ENCODE peak calls at places on chromosomes 1 and 21, in eight cellular contexts. D is stimulated activated naive B cell treated with anti-CD40 and anti-IgM and Interleukin-4, amounts not matched to agents 10 μg/mL and 1 μg/mL and 100 μg/mL, for 72 hours; X is heart left ventricle; U is stimulated activated CD8-positive, alpha-beta memory T cell treated with anti-CD3 and anti-CD28 coated beads, Interleukin-15, amount 100 ng/mL, for 24 hours; V is activated T-cell treated with anti-CD3 and anti-CD28 coated beads, Interleukin-2, amount 50 U/mL, for 72 hours; N is NCI-H345; I is hypothalamus; J is substantia nigra. O is an unnamed sample.
A peak's percentile ranks its signal among the peaks of the same experiment; 100 is the strongest.

GRCh38 chr1:44670751-44671640 is 3.3 kb downstream of the TMEM53 start:
- DNase-seq in I (no peak), U (no peak), V (no peak), D (no peak), J (no peak), N (no peak), X (no peak), O (no peak)

GRCh38 chr1:154773551-154773950 is 96.5 kb downstream of the KCNN3 start:
- DNase-seq in V (no peak), N (no peak), D (no peak), X (no peak), I (no peak), J (no peak), U (no peak), O (no peak)

GRCh38 chr1:202861420-202862121 is 27.4 kb downstream of the RABIF start:
- DNase-seq in J (peak; percentile 78), D (peak; percentile 69), N (peak; percentile 95), I (peak; percentile 22), X (peak; percentile 95), V (peak; percentile 69), U (peak; percentile 8), O (peak; percentile 61)

GRCh38 chr1:94276900-94277581 is 39.7 kb upstream of the ARHGAP29 start:
- DNase-seq in I (no peak), V (no peak), J (no peak), D (no peak), U (no peak), X (no peak), N (no peak), O (no peak)

GRCh38 chr1:160400284-160400645 is at the start of gene VANGL2:
- DNase-seq in U (peak; percentile 21), N (peak; percentile 71), D (peak; percentile 29), J (peak; percentile 58), X (peak; percentile 76), I (no peak), V (peak; percentile 65), O (peak; percentile 33)

GRCh38 chr1:23867542-23867952 is 543 bp downstream of the FUCA1 start:
- DNase-seq in D (no peak), N (no peak), U (peak; percentile 5), V (no peak), J (no peak), I (no peak), X (no peak), O (no peak)

GRCh38 chr1:93702102-93702827 is 20.6 kb upstream of the BCAR3 start:
- DNase-seq in U (no peak), V (no peak), I (no peak), N (no peak), J (no peak), D (no peak), X (peak; percentile 76), O (no peak)

GRCh38 chr1:232983817-232984567 is 33.6 kb downstream of the NTPCR start:
- DNase-seq in D (no peak), J (no peak), X (no peak), I (no peak), N (no peak), U (no peak), V (no peak), O (no peak)

GRCh38 chr1:83905315-83905907 is 93.5 kb downstream of the TTLL7 start:
- DNase-seq in X (no peak), U (no peak), V (peak; percentile 12), I (no peak), D (no peak), J (no peak), N (peak; percentile 20), O (peak; percentile 24)

GRCh38 chr1:114756009-114756892 is 1.5 kb downstream of the CSDE1 start:
- DNase-seq in D (no peak), J (no peak), I (no peak), U (no peak), X (no peak), V (no peak), N (no peak), O (peak; percentile 49)

GRCh38 chr1:92084651-92085050 is 4.5 kb downstream of the BTBD8 start:
- DNase-seq in U (no peak), V (no peak), D (no peak), J (no peak), N (no peak), X (no peak), I (no peak), O (no peak)

GRCh38 chr1:31062867-31063380 is 2.6 kb downstream of the PUM1 start:
- DNase-seq in N (no peak), D (no peak), V (no peak), J (no peak), I (no peak), X (no peak), U (no peak), O (no peak)

GRCh38 chr1:172322219-172323061 is 98.0 kb upstream of the C1orf105 start:
- DNase-seq in U (no peak), N (no peak), J (no peak), V (no peak), X (peak; percentile 70), I (no peak), D (no peak), O (no peak)

GRCh38 chr1:22760453-22760852 is 49.8 kb downstream of the EPHB2 start:
- DNase-seq in D (no peak), I (no peak), N (no peak), J (no peak), U (no peak), X (no peak), V (no peak), O (no peak)

GRCh38 chr21:38752051-38752505 is 53.7 kb upstream of the ETS2 start:
- DNase-seq in X (no peak), I (no peak), N (no peak), V (no peak), U (no peak), J (no peak), D (no peak), O (no peak)

GRCh38 chr1:52520149-52520548 is 32.7 kb downstream of the TUT4 start:
- DNase-seq in N (no peak), V (peak; percentile 10), D (no peak), J (no peak), U (no peak), X (no peak), I (no peak), O (no peak)